ENCODE peak calls at places on chromosome 7, in ten cellular contexts. One of them, this sample, is unnamed.

GRCh38 chr7:48089415-48089975 is 430 bp downstream of the UPP1 start:
- DNase-seq in GM12865: no peak
- DNase-seq in heart right ventricle: peak; percentile 64
- DNase-seq in heart left ventricle: peak; percentile 67
- DNase-seq in DMS153: no peak
- DNase-seq in occipital lobe: peak; percentile 58
- DNase-seq in H9: peak; percentile 91
- DNase-seq in lower leg skin: peak; percentile 93
- DNase-seq in LoVo: no peak
- DNase-seq in transverse colon: peak; percentile 74
- DNase-seq in this sample: peak; percentile 73

GRCh38 chr7:29771081-29771832 is 35.1 kb upstream of the WIPF3 start:
- DNase-seq in H9: no peak
- DNase-seq in GM12865: no peak
- DNase-seq in heart left ventricle: no peak
- DNase-seq in lower leg skin: no peak
- DNase-seq in heart right ventricle: no peak
- DNase-seq in DMS153: no peak
- DNase-seq in transverse colon: no peak
- DNase-seq in occipital lobe: no peak
- DNase-seq in LoVo: no peak
- DNase-seq in this sample: no peak

GRCh38 chr7:85630904-85631582 is 444.2 kb upstream of the SEMA3D start:
- DNase-seq in heart right ventricle: no peak
- DNase-seq in lower leg skin: no peak
- DNase-seq in DMS153: peak; percentile 70
- DNase-seq in heart left ventricle: no peak
- DNase-seq in transverse colon: no peak
- DNase-seq in GM12865: no peak
- DNase-seq in H9: no peak
- DNase-seq in occipital lobe: no peak
- DNase-seq in LoVo: no peak
- DNase-seq in this sample: no peak

GRCh38 chr7:47354831-47355541 is 226.9 kb downstream of the TNS3 start:
- DNase-seq in lower leg skin: peak; percentile 81
- DNase-seq in LoVo: no peak
- DNase-seq in heart right ventricle: peak; percentile 59
- DNase-seq in transverse colon: peak; percentile 94
- DNase-seq in heart left ventricle: peak; percentile 54
- DNase-seq in GM12865: no peak
- DNase-seq in H9: no peak
- DNase-seq in DMS153: no peak
- DNase-seq in occipital lobe: no peak
- DNase-seq in this sample: peak; percentile 71

GRCh38 chr7:105853931-105854419 is 22.4 kb downstream of the ATXN7L1 start:
- DNase-seq in transverse colon: no peak
- DNase-seq in GM12865: no peak
- DNase-seq in occipital lobe: no peak
- DNase-seq in heart left ventricle: no peak
- DNase-seq in lower leg skin: no peak
- DNase-seq in H9: no peak
- DNase-seq in heart right ventricle: no peak
- DNase-seq in DMS153: no peak
- DNase-seq in LoVo: no peak
- DNase-seq in this sample: no peak

GRCh38 chr7:42345478-42346299 is 108.7 kb upstream of the GLI3 start:
- DNase-seq in lower leg skin: no peak
- DNase-seq in GM12865: no peak
- DNase-seq in heart left ventricle: no peak
- DNase-seq in DMS153: no peak
- DNase-seq in LoVo: no peak
- DNase-seq in transverse colon: no peak
- DNase-seq in heart right ventricle: no peak
- DNase-seq in H9: peak; percentile 41
- DNase-seq in occipital lobe: no peak
- DNase-seq in this sample: no peak

GRCh38 chr7:155344618-155345433 is 47.1 kb downstream of the INSIG1 start:
- DNase-seq in occipital lobe: peak; percentile 70
- DNase-seq in heart left ventricle: peak; percentile 79
- DNase-seq in LoVo: peak; percentile 82
- DNase-seq in lower leg skin: peak; percentile 95
- DNase-seq in H9: peak; percentile 80
- DNase-seq in DMS153: peak; percentile 34
- DNase-seq in heart right ventricle: peak; percentile 84
- DNase-seq in GM12865: peak; percentile 78
- DNase-seq in transverse colon: peak; percentile 77
- DNase-seq in this sample: peak; percentile 88

GRCh38 chr7:52017802-52018679 is 701.4 kb upstream of the COBL start:
- DNase-seq in lower leg skin: no peak
- DNase-seq in transverse colon: peak; percentile 20
- DNase-seq in GM12865: peak; percentile 1
- DNase-seq in occipital lobe: no peak
- DNase-seq in heart left ventricle: no peak
- DNase-seq in heart right ventricle: no peak
- DNase-seq in H9: peak; percentile 82
- DNase-seq in DMS153: peak; percentile 66
- DNase-seq in LoVo: peak; percentile 72
- DNase-seq in this sample: no peak

GRCh38 chr7:17770710-17771375 is 169.5 kb downstream of the SNX13 start:
- DNase-seq in occipital lobe: no peak
- DNase-seq in GM12865: no peak
- DNase-seq in heart left ventricle: no peak
- DNase-seq in transverse colon: no peak
- DNase-seq in DMS153: peak; percentile 57
- DNase-seq in heart right ventricle: no peak
- DNase-seq in lower leg skin: no peak
- DNase-seq in LoVo: no peak
- DNase-seq in H9: no peak
- DNase-seq in this sample: no peak

GRCh38 chr7:97801108-97801507 is 69.2 kb downstream of the TAC1 start:
- DNase-seq in occipital lobe: no peak
- DNase-seq in DMS153: no peak
- DNase-seq in lower leg skin: no peak
- DNase-seq in transverse colon: no peak
- DNase-seq in heart right ventricle: no peak
- DNase-seq in H9: no peak
- DNase-seq in LoVo: no peak
- DNase-seq in heart left ventricle: no peak
- DNase-seq in GM12865: no peak
- DNase-seq in this sample: no peak

GRCh38 chr7:6157685-6158423 is 114.6 kb downstream of the CYTH3 start:
- DNase-seq in heart right ventricle: no peak
- DNase-seq in transverse colon: no peak
- DNase-seq in DMS153: no peak
- DNase-seq in H9: no peak
- DNase-seq in LoVo: no peak
- DNase-seq in GM12865: no peak
- DNase-seq in heart left ventricle: no peak
- DNase-seq in lower leg skin: peak; percentile 79
- DNase-seq in occipital lobe: no peak
- DNase-seq in this sample: no peak

GRCh38 chr7:14018751-14019150 is 29.3 kb upstream of the ETV1 start:
- DNase-seq in lower leg skin: no peak
- DNase-seq in occipital lobe: no peak
- DNase-seq in transverse colon: no peak
- DNase-seq in heart left ventricle: no peak
- DNase-seq in H9: no peak
- DNase-seq in DMS153: no peak
- DNase-seq in heart right ventricle: no peak
- DNase-seq in GM12865: no peak
- DNase-seq in LoVo: no peak
- DNase-seq in this sample: no peak

GRCh38 chr7:141646826-141647480 is 55.0 kb downstream of the DENND11 start:
- DNase-seq in DMS153: no peak
- DNase-seq in heart left ventricle: no peak
- DNase-seq in heart right ventricle: no peak
- DNase-seq in transverse colon: no peak
- DNase-seq in GM12865: no peak
- DNase-seq in LoVo: no peak
- DNase-seq in H9: no peak
- DNase-seq in occipital lobe: no peak
- DNase-seq in lower leg skin: no peak
- DNase-seq in this sample: no peak

GRCh38 chr7:12357508-12357907 is 46.2 kb downstream of the VWDE start:
- DNase-seq in GM12865: peak; percentile 48
- DNase-seq in LoVo: no peak
- DNase-seq in lower leg skin: no peak
- DNase-seq in heart left ventricle: no peak
- DNase-seq in occipital lobe: no peak
- DNase-seq in H9: no peak
- DNase-seq in heart right ventricle: no peak
- DNase-seq in transverse colon: no peak
- DNase-seq in DMS153: no peak
- DNase-seq in this sample: no peak

GRCh38 chr7:102463841-102464576 is 654 bp downstream of the ALKBH4 start:
- DNase-seq in DMS153: no peak
- DNase-seq in GM12865: no peak
- DNase-seq in heart right ventricle: no peak
- DNase-seq in H9: peak; percentile 30
- DNase-seq in heart left ventricle: no peak
- DNase-seq in transverse colon: no peak
- DNase-seq in lower leg skin: no peak
- DNase-seq in occipital lobe: no peak
- DNase-seq in LoVo: peak; percentile 17
- DNase-seq in this sample: no peak

GRCh38 chr7:77157446-77157845 is 35.0 kb downstream of the CCDC146 start:
- DNase-seq in heart left ventricle: no peak
- DNase-seq in GM12865: peak; percentile 56
- DNase-seq in LoVo: no peak
- DNase-seq in lower leg skin: no peak
- DNase-seq in H9: no peak
- DNase-seq in occipital lobe: no peak
- DNase-seq in heart right ventricle: no peak
- DNase-seq in transverse colon: no peak
- DNase-seq in DMS153: no peak
- DNase-seq in this sample: no peak

GRCh38 chr7:74272305-74273038 is 16.7 kb upstream of the CLIP2 start:
- DNase-seq in GM12865: peak; percentile 99
- DNase-seq in LoVo: no peak
- DNase-seq in transverse colon: peak; percentile 69
- DNase-seq in DMS153: no peak
- DNase-seq in lower leg skin: peak; percentile 93
- DNase-seq in occipital lobe: no peak
- DNase-seq in heart left ventricle: peak; percentile 82
- DNase-seq in H9: peak; percentile 72
- DNase-seq in heart right ventricle: peak; percentile 77
- DNase-seq in this sample: peak; percentile 80

GRCh38 chr7:142581341-142581740 is 167.9 kb upstream of the PRSS1 start:
- DNase-seq in occipital lobe: no peak
- DNase-seq in LoVo: no peak
- DNase-seq in DMS153: no peak
- DNase-seq in H9: no peak
- DNase-seq in heart left ventricle: no peak
- DNase-seq in heart right ventricle: no peak
- DNase-seq in transverse colon: no peak
- DNase-seq in lower leg skin: no peak
- DNase-seq in GM12865: peak; percentile 50
- DNase-seq in this sample: no peak

GRCh38 chr7:77393261-77393660 is 22.9 kb downstream of the GSAP start:
- DNase-seq in LoVo: peak; percentile 84
- DNase-seq in heart right ventricle: no peak
- DNase-seq in heart left ventricle: no peak
- DNase-seq in H9: no peak
- DNase-seq in GM12865: peak; percentile 93
- DNase-seq in occipital lobe: no peak
- DNase-seq in lower leg skin: no peak
- DNase-seq in DMS153: no peak
- DNase-seq in transverse colon: no peak
- DNase-seq in this sample: no peak

GRCh38 chr7:90180011-90180585 is 25.8 kb downstream of the STEAP1 start:
- DNase-seq in H9: no peak
- DNase-seq in heart left ventricle: no peak
- DNase-seq in transverse colon: no peak
- DNase-seq in lower leg skin: no peak
- DNase-seq in GM12865: peak; percentile 18
- DNase-seq in LoVo: peak; percentile 64
- DNase-seq in DMS153: no peak
- DNase-seq in heart right ventricle: no peak
- DNase-seq in occipital lobe: no peak
- DNase-seq in this sample: no peak

GRCh38 chr7:37424532-37424931 is 24.1 kb downstream of the ELMO1 start:
- DNase-seq in occipital lobe: no peak
- DNase-seq in LoVo: no peak
- DNase-seq in transverse colon: no peak
- DNase-seq in heart right ventricle: no peak
- DNase-seq in DMS153: no peak
- DNase-seq in lower leg skin: no peak
- DNase-seq in heart left ventricle: no peak
- DNase-seq in H9: no peak
- DNase-seq in GM12865: no peak
- DNase-seq in this sample: no peak

GRCh38 chr7:28037220-28038010 is 143.2 kb downstream of the JAZF1 start:
- DNase-seq in heart left ventricle: no peak
- DNase-seq in lower leg skin: no peak
- DNase-seq in H9: no peak
- DNase-seq in heart right ventricle: no peak
- DNase-seq in transverse colon: no peak
- DNase-seq in LoVo: peak; percentile 96
- DNase-seq in occipital lobe: no peak
- DNase-seq in DMS153: no peak
- DNase-seq in GM12865: peak; percentile 75
- DNase-seq in this sample: no peak

GRCh38 chr7:115676080-115676479 is 354.5 kb downstream of the TFEC start:
- DNase-seq in transverse colon: peak; percentile 18
- DNase-seq in H9: no peak
- DNase-seq in LoVo: no peak
- DNase-seq in DMS153: peak; percentile 32
- DNase-seq in heart left ventricle: no peak
- DNase-seq in lower leg skin: no peak
- DNase-seq in GM12865: no peak
- DNase-seq in heart right ventricle: no peak
- DNase-seq in occipital lobe: no peak
- DNase-seq in this sample: no peak

GRCh38 chr7:106952658-106953231 is 87.7 kb downstream of the PIK3CG start:
- DNase-seq in DMS153: no peak
- DNase-seq in heart right ventricle: peak; percentile 23
- DNase-seq in GM12865: no peak
- DNase-seq in LoVo: no peak
- DNase-seq in heart left ventricle: peak; percentile 26
- DNase-seq in H9: no peak
- DNase-seq in transverse colon: peak; percentile 20
- DNase-seq in lower leg skin: no peak
- DNase-seq in occipital lobe: no peak
- DNase-seq in this sample: peak; percentile 42

GRCh38 chr7:139600306-139600705 is 76.8 kb downstream of the CLEC2L start:
- DNase-seq in heart right ventricle: no peak
- DNase-seq in H9: no peak
- DNase-seq in lower leg skin: no peak
- DNase-seq in LoVo: no peak
- DNase-seq in GM12865: no peak
- DNase-seq in transverse colon: no peak
- DNase-seq in DMS153: no peak
- DNase-seq in occipital lobe: no peak
- DNase-seq in heart left ventricle: no peak
- DNase-seq in this sample: no peak

GRCh38 chr7:9718071-9718470 is 1255.6 kb upstream of the PHF14 start:
- DNase-seq in transverse colon: no peak
- DNase-seq in LoVo: no peak
- DNase-seq in heart left ventricle: no peak
- DNase-seq in GM12865: no peak
- DNase-seq in heart right ventricle: no peak
- DNase-seq in H9: no peak
- DNase-seq in lower leg skin: no peak
- DNase-seq in DMS153: no peak
- DNase-seq in occipital lobe: no peak
- DNase-seq in this sample: no peak

GRCh38 chr7:116670409-116671036 is 1.5 kb upstream of the MET start:
- DNase-seq in transverse colon: no peak
- DNase-seq in heart left ventricle: no peak
- DNase-seq in heart right ventricle: no peak
- DNase-seq in LoVo: no peak
- DNase-seq in lower leg skin: no peak
- DNase-seq in DMS153: no peak
- DNase-seq in H9: no peak
- DNase-seq in occipital lobe: no peak
- DNase-seq in GM12865: no peak
- DNase-seq in this sample: no peak

GRCh38 chr7:875476-876076 is 778 bp upstream of the GET4 start:
- DNase-seq in GM12865: no peak
- DNase-seq in transverse colon: peak; percentile 30
- DNase-seq in DMS153: no peak
- DNase-seq in LoVo: no peak
- DNase-seq in lower leg skin: no peak
- DNase-seq in occipital lobe: no peak
- DNase-seq in heart right ventricle: no peak
- DNase-seq in H9: no peak
- DNase-seq in heart left ventricle: no peak
- DNase-seq in this sample: no peak